ENCODE peak calls at places on chromosomes 12 and 14, in six cellular contexts. S is NCI-H1436; L is ureter; X is ELF-1; A is ELR; I is CD4-positive, alpha-beta memory T cell. H is an unnamed sample.

GRCh38 chr12:123512838-123513665 is 20.5 kb downstream of the RILPL1 start:
- DNase-seq in A (peak; percentile 13), S (no peak), L (no peak), X (peak; percentile 20), I (no peak), H (no peak)

GRCh38 chr12:64180951-64181350 is 41.1 kb downstream of the KICS2 start:
- DNase-seq in S (no peak), X (no peak), A (peak; percentile 87), I (no peak), L (no peak), H (no peak)

GRCh38 chr12:65902504-65902903 is 78.2 kb downstream of the HMGA2 start:
- DNase-seq in A (peak; percentile 66), X (no peak), L (no peak), S (no peak), I (no peak), H (no peak)

GRCh38 chr14:54564799-54565235 is 2.1 kb upstream of the SAMD4A start:
- DNase-seq in I (no peak), S (no peak), L (peak; percentile 74), A (peak; percentile 80), X (no peak), H (no peak)

GRCh38 chr12:67543371-67543770 is 105.2 kb upstream of the DYRK2 start:
- DNase-seq in S (no peak), X (no peak), I (no peak), L (no peak), A (no peak), H (no peak)

GRCh38 chr12:12796928-12797788 is 11.7 kb downstream of the APOLD1 start:
- DNase-seq in A (no peak), S (no peak), I (no peak), X (no peak), L (no peak), H (no peak)

GRCh38 chr14:61322799-61323290 is 1.5 kb downstream of the PRKCH start:
- DNase-seq in S (peak; percentile 34), A (no peak), L (no peak), I (peak; percentile 65), X (peak; percentile 11), H (no peak)

GRCh38 chr14:76050797-76051392 is 65.3 kb downstream of the IFT43 start:
- DNase-seq in X (peak; percentile 54), L (peak; percentile 61), I (peak; percentile 36), S (peak; percentile 50), A (peak; percentile 68), H (peak; percentile 21)

GRCh38 chr12:124303579-124304313 is 8.9 kb downstream of the RFLNA start:
- DNase-seq in S (no peak), L (no peak), A (no peak), I (no peak), X (no peak), H (no peak)

GRCh38 chr12:122757568-122757967 is 4.9 kb downstream of the DENR start:
- DNase-seq in A (no peak), I (no peak), L (no peak), X (no peak), S (no peak), H (no peak)

GRCh38 chr12:6202846-6203245 is 2.6 kb downstream of the CD9 start:
- DNase-seq in L (no peak), A (no peak), I (no peak), X (no peak), S (no peak), H (no peak)

GRCh38 chr12:92143280-92143679 is 2.4 kb downstream of the BTG1 start:
- DNase-seq in L (no peak), X (no peak), S (no peak), I (no peak), A (no peak), H (no peak)

GRCh38 chr12:114684098-114684869 is at the start of gene TBX3:
- DNase-seq in L (peak; percentile 97), I (peak; percentile 37), A (peak; percentile 99), S (peak; percentile 95), X (peak; percentile 99), H (no peak)